ENCODE peak calls at places on chromosomes 16 and 17, in six cellular contexts. R, F, Q, T, P and J are unnamed samples.

GRCh38 chr16:2527784-2528100 is 3.5 kb downstream of the CEMP1 start:
- DNase-seq in R (no peak), F (no peak), Q (no peak), T (no peak), P (no peak), J (no peak)

GRCh38 chr17:48053758-48054237 is 5.6 kb downstream of the NFE2L1 start:
- DNase-seq in R (no peak), F (no peak), Q (no peak), T (no peak), P (no peak), J (no peak)

GRCh38 chr16:84141143-84141670 is 3.8 kb downstream of the HSDL1 start:
- DNase-seq in R (no peak), F (no peak), Q (no peak), T (no peak), P (peak; percentile 31), J (no peak)

GRCh38 chr17:81405382-81406005 is 10.2 kb downstream of the BAHCC1 start:
- DNase-seq in R (no peak), F (no peak), Q (no peak), T (peak; percentile 83), P (no peak), J (no peak)

GRCh38 chr17:61205931-61206330 is 193.7 kb upstream of the TBX2 start:
- DNase-seq in R (no peak), F (no peak), Q (no peak), T (no peak), P (peak; percentile 13), J (no peak)

GRCh38 chr16:27526169-27526568 is 23.5 kb downstream of the GTF3C1 start:
- DNase-seq in R (no peak), F (no peak), Q (no peak), T (peak; percentile 9), P (peak; percentile 13), J (no peak)

GRCh38 chr17:21452377-21453143 is 76.4 kb downstream of the KCNJ12 start:
- DNase-seq in R (peak; percentile 55), F (peak; percentile 49), Q (peak; percentile 40), T (peak; percentile 90), P (peak; percentile 62), J (peak; percentile 67)

GRCh38 chr16:4676826-4677225 is 16.5 kb upstream of the NUDT16L1 start:
- DNase-seq in R (no peak), F (no peak), Q (no peak), T (no peak), P (no peak), J (no peak)

GRCh38 chr16:89583895-89584644 is 8.5 kb downstream of the CPNE7 start:
- DNase-seq in R (no peak), F (no peak), Q (no peak), T (no peak), P (no peak), J (no peak)

GRCh38 chr16:53132406-53132805 is 77.6 kb downstream of the CHD9 start:
- DNase-seq in R (no peak), F (no peak), Q (no peak), T (no peak), P (no peak), J (no peak)

GRCh38 chr17:62109378-62109902 is 44.4 kb upstream of the MED13 start:
- DNase-seq in R (peak; percentile 7), F (no peak), Q (peak; percentile 84), T (peak; percentile 74), P (peak; percentile 92), J (peak; percentile 88)